ENCODE peak calls at places on chromosomes 3 and 15, in eight cellular contexts. D, H, Y, I, E, U, R and C are unnamed samples.

GRCh38 chr3:45480218-45480617 is 91.8 kb downstream of the LARS2 start:
- DNase-seq in E (peak; percentile 24), U (no peak), D (no peak), Y (no peak), I (no peak), H (no peak), R (no peak), C (no peak)

GRCh38 chr15:76286231-76286879 is 24.9 kb downstream of the ETFA start:
- DNase-seq in R (peak; percentile 7), I (no peak), H (no peak), Y (no peak), E (peak; percentile 29), D (peak; percentile 25), U (peak; percentile 5), C (no peak)

GRCh38 chr3:196991581-196992460 is 23.2 kb upstream of the PIGZ start:
- DNase-seq in E (no peak), H (no peak), Y (no peak), D (no peak), I (no peak), R (no peak), U (no peak), C (no peak)

GRCh38 chr15:48370460-48370859 is 39.2 kb downstream of the DUT start:
- DNase-seq in E (peak; percentile 90), I (no peak), H (peak; percentile 83), U (peak; percentile 64), Y (no peak), D (no peak), R (peak; percentile 89), C (peak; percentile 95)

GRCh38 chr15:57559875-57560274 is 31.8 kb upstream of the MYZAP start:
- DNase-seq in Y (peak; percentile 59), U (peak; percentile 47), E (peak; percentile 31), H (no peak), D (peak; percentile 51), I (no peak), R (no peak), C (no peak)

GRCh38 chr3:11651900-11652299 is 8.2 kb upstream of the VGLL4 start:
- DNase-seq in R (peak; percentile 63), H (no peak), Y (no peak), D (no peak), E (peak; percentile 43), U (peak; percentile 69), I (no peak), C (no peak)

GRCh38 chr3:56316944-56317343 is 151.3 kb downstream of the ERC2 start:
- DNase-seq in Y (no peak), H (no peak), R (no peak), D (no peak), U (no peak), E (no peak), I (no peak), C (no peak)

GRCh38 chr3:167110906-167111305 is 269.2 kb downstream of the ZBBX start:
- DNase-seq in Y (no peak), D (no peak), I (no peak), E (no peak), R (no peak), H (no peak), U (no peak), C (no peak)

GRCh38 chr3:56810912-56811544 is 9.3 kb upstream of the ARHGEF3 start:
- DNase-seq in H (no peak), E (no peak), I (no peak), R (no peak), Y (no peak), D (no peak), U (no peak), C (no peak)

GRCh38 chr3:171460226-171461086 is at the start of gene TNIK:
- DNase-seq in U (peak; percentile 95), E (peak; percentile 77), H (peak; percentile 28), Y (peak; percentile 93), I (peak; percentile 76), R (peak; percentile 89), D (peak; percentile 98), C (peak; percentile 20)

GRCh38 chr15:76994971-76995945 is at the start of gene PSTPIP1:
- DNase-seq in R (no peak), D (peak; percentile 81), Y (no peak), I (no peak), E (peak; percentile 15), U (no peak), H (no peak), C (no peak)

DNA sequence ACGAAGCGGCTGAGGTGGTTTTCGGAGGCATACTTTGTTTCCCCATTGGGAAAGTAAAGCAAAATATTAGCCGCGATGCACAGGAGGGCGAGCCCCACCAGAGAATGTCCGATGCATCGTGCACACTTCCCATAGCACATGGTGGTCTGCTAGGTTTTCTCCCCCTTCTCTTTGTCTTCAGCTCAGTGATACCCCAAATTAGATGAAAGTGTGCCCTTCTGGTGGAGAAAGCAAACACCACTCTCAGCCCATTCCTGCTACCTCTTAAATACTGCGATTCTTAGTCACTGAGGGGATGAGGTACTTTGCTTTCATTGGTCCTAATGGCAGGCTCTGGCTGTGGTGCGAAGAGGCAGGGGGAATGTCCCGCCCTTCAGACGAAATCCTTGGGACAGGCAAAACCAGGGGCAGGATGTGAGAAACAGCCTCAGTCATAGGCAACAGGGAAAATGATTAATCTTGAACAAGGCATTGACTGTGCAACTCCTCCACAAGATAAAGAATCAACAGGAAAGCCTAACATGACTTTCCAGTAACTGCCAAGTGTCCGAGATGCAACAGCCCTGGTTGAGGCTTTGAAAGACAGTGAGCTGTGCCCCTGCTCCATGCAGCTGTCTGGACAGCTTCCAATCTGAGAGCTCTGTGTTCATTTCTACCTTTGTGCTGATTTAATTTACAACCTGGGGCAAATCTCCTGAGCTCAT is at the start of gene TM4SF1:
- DNase-seq in U (peak; percentile 98), E (peak; percentile 74), D (no peak), I (peak; percentile 78), H (no peak), R (peak; percentile 97), Y (peak; percentile 87), C (peak; percentile 87)
- H3K4me3 ChIP-seq in U (peak within 1 kb of the TSS; percentile 76), E (peak within 1 kb of the TSS; percentile 37), D (no peak within 1 kb of the TSS), I (peak within 1 kb of the TSS; percentile 65), H (peak within 1 kb of the TSS; percentile 42), R (peak within 1 kb of the TSS; percentile 54), Y (peak within 1 kb of the TSS; percentile 51), C (peak within 1 kb of the TSS; percentile 56)

DNA sequence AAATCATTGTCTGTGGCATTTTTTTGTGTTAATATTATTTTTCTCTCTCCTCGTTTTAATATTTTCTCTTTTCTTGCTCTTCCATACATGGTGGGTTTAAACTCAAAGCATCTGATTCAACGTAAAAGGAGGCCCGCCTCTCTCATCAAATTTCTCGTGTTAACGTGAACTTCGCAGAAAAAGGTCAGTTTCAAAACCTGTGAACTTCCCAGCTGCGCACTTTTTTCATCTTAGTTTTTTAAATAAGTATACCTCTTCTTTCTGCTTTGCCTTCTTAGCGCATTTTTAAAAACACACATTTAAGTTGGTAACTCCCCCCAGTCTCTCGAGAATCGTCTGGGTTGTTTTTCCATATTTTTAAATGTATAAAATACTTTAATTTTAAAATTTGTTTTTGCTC is 9.1 kb downstream of the SHOX2 start:
- DNase-seq in D (no peak), E (no peak), U (no peak), Y (no peak), R (no peak), I (no peak), H (no peak), C (no peak)
- H3K4me3 ChIP-seq in D (no peak overlapping the region), E (no peak overlapping the region), U (no peak overlapping the region), Y (peak overlapping the region; percentile 58), R (no peak overlapping the region), I (no peak overlapping the region), H (no peak overlapping the region), C (no peak overlapping the region)

GRCh38 chr3:58063022-58063421 is 54.8 kb downstream of the FLNB start:
- DNase-seq in R (no peak), D (no peak), E (no peak), I (no peak), H (no peak), Y (no peak), U (no peak), C (no peak)
- H3K4me3 ChIP-seq in R (no peak overlapping the region), D (no peak overlapping the region), E (no peak overlapping the region), I (no peak overlapping the region), H (no peak overlapping the region), Y (no peak overlapping the region), U (no peak overlapping the region), C (no peak overlapping the region)

GRCh38 chr15:47185222-47185800 is 532.0 kb upstream of the SEMA6D start:
- DNase-seq in R (peak; percentile 0), Y (no peak), I (no peak), E (no peak), D (no peak), H (no peak), U (no peak), C (no peak)
- H3K4me3 ChIP-seq in R (peak overlapping the region; percentile 40), Y (peak overlapping the region; percentile 52), I (peak overlapping the region; percentile 46), E (no peak overlapping the region), D (no peak overlapping the region), H (peak overlapping the region; percentile 45), U (peak overlapping the region; percentile 32), C (peak overlapping the region; percentile 47)

GRCh38 chr3:52317178-52317577 is 1.1 kb downstream of the DNAH1 start:
- DNase-seq in R (no peak), D (no peak), U (no peak), Y (no peak), H (no peak), E (no peak), I (no peak), C (no peak)

GRCh38 chr3:52315977-52316764 is at the start of gene DNAH1:
- DNase-seq in Y (no peak), E (no peak), D (no peak), R (no peak), H (no peak), I (no peak), U (no peak), C (no peak)

GRCh38 chr3:52318186-52318793 is 2.2 kb downstream of the DNAH1 start:
- DNase-seq in R (no peak), E (no peak), H (no peak), U (no peak), Y (no peak), I (no peak), D (no peak), C (no peak)

GRCh38 chr3:52319921-52320595 is 3.9 kb downstream of the DNAH1 start:
- DNase-seq in Y (no peak), U (no peak), D (no peak), E (no peak), R (no peak), I (no peak), H (no peak), C (no peak)

GRCh38 chr3:52317601-52318000 is 1.5 kb downstream of the DNAH1 start:
- DNase-seq in D (peak; percentile 73), R (peak; percentile 11), U (peak; percentile 39), Y (peak; percentile 58), I (no peak), E (peak; percentile 13), H (no peak), C (no peak)
- H3K4me3 ChIP-seq in D (peak overlapping the region; percentile 59), R (peak overlapping the region; percentile 25), U (peak overlapping the region; percentile 38), Y (peak overlapping the region; percentile 42), I (peak overlapping the region; percentile 55), E (peak overlapping the region; percentile 47), H (peak overlapping the region; percentile 52), C (peak overlapping the region; percentile 40)

GRCh38 chr3:50913279-50913678 is 238.6 kb downstream of the DOCK3 start:
- DNase-seq in D (no peak), Y (peak; percentile 13), R (no peak), U (no peak), H (no peak), I (no peak), E (no peak), C (no peak)

DNA sequence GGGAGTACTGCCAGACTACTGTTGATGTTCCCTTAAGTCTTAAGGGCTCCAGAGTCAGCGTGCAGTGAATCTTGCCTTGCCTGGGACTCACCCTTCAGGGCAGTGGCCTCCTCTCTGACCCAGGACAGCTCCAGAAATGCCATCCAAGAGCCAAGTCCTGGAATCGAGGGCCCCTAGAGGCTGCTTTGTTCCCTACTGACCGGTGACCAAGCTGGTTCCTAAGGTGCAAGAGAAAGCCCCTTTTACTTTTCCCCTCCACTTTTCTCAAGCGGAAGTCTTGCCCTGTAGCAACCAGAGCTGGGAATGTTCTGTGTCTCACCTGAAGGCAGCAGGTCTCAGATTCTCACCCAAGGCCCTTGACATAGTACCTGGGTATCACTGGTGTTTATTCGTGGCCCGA is 238.0 kb downstream of the DOCK3 start:
- DNase-seq in R (no peak), U (no peak), H (no peak), Y (no peak), E (no peak), I (no peak), D (no peak), C (no peak)
- H3K4me3 ChIP-seq in R (no peak overlapping the region), U (no peak overlapping the region), H (no peak overlapping the region), Y (no peak overlapping the region), E (no peak overlapping the region), I (no peak overlapping the region), D (no peak overlapping the region), C (no peak overlapping the region)